ENCODE peak calls at places on chromosomes 16 and 17, in six cellular contexts. One of them, this sample, is unnamed.

GRCh38 chr17:28751600-28752366 is 8.0 kb downstream of the TRAF4 start:
- DNase-seq in AG10803: no peak
- DNase-seq in NCI-H1417: no peak
- DNase-seq in osteocyte: no peak
- DNase-seq in CD8-positive, alpha-beta memory T cell: no peak
- DNase-seq in hippocampal formation: no peak
- DNase-seq in this sample: no peak

GRCh38 chr16:28139530-28139929 is 72.2 kb downstream of the XPO6 start:
- DNase-seq in osteocyte: no peak
- DNase-seq in CD8-positive, alpha-beta memory T cell: no peak
- DNase-seq in AG10803: no peak
- DNase-seq in NCI-H1417: no peak
- DNase-seq in hippocampal formation: no peak
- DNase-seq in this sample: no peak

GRCh38 chr17:32943647-32944191 is 15.8 kb downstream of the TMEM98 start:
- DNase-seq in NCI-H1417: no peak
- DNase-seq in CD8-positive, alpha-beta memory T cell: no peak
- DNase-seq in osteocyte: no peak
- DNase-seq in hippocampal formation: no peak
- DNase-seq in AG10803: peak; percentile 99
- DNase-seq in this sample: no peak

GRCh38 chr16:86505185-86505898 is 5.0 kb upstream of the FOXF1 start:
- DNase-seq in osteocyte: no peak
- DNase-seq in NCI-H1417: no peak
- DNase-seq in hippocampal formation: no peak
- DNase-seq in AG10803: no peak
- DNase-seq in CD8-positive, alpha-beta memory T cell: no peak
- DNase-seq in this sample: no peak

GRCh38 chr17:76384987-76385891 is 830 bp downstream of the SPHK1 start:
- DNase-seq in osteocyte: no peak
- DNase-seq in AG10803: peak; percentile 69
- DNase-seq in CD8-positive, alpha-beta memory T cell: no peak
- DNase-seq in NCI-H1417: peak; percentile 60
- DNase-seq in hippocampal formation: no peak
- DNase-seq in this sample: peak; percentile 40

GRCh38 chr17:7309628-7310027 is 2.2 kb downstream of the EIF5A start:
- DNase-seq in hippocampal formation: no peak
- DNase-seq in CD8-positive, alpha-beta memory T cell: no peak
- DNase-seq in AG10803: no peak
- DNase-seq in NCI-H1417: peak; percentile 4
- DNase-seq in osteocyte: no peak
- DNase-seq in this sample: no peak

GRCh38 chr17:77723071-77723908 is 235.2 kb upstream of the TNRC6C start:
- DNase-seq in hippocampal formation: no peak
- DNase-seq in NCI-H1417: no peak
- DNase-seq in osteocyte: peak; percentile 76
- DNase-seq in AG10803: no peak
- DNase-seq in CD8-positive, alpha-beta memory T cell: no peak
- DNase-seq in this sample: no peak

GRCh38 chr17:31807846-31808245 is 51.2 kb downstream of the COPRS start:
- DNase-seq in osteocyte: no peak
- DNase-seq in hippocampal formation: no peak
- DNase-seq in AG10803: peak; percentile 60
- DNase-seq in NCI-H1417: no peak
- DNase-seq in CD8-positive, alpha-beta memory T cell: no peak
- DNase-seq in this sample: no peak

GRCh38 chr16:52546291-52546941 is 527 bp downstream of the TOX3 start:
- DNase-seq in osteocyte: no peak
- DNase-seq in CD8-positive, alpha-beta memory T cell: no peak
- DNase-seq in hippocampal formation: no peak
- DNase-seq in AG10803: no peak
- DNase-seq in NCI-H1417: peak; percentile 70
- DNase-seq in this sample: no peak

GRCh38 chr16:70434489-70435260 is 4.2 kb downstream of the ST3GAL2 start:
- DNase-seq in AG10803: no peak
- DNase-seq in CD8-positive, alpha-beta memory T cell: no peak
- DNase-seq in osteocyte: no peak
- DNase-seq in NCI-H1417: no peak
- DNase-seq in hippocampal formation: no peak
- DNase-seq in this sample: no peak

GRCh38 chr17:66665194-66665593 is 169.7 kb upstream of the CACNG5 start:
- DNase-seq in CD8-positive, alpha-beta memory T cell: no peak
- DNase-seq in osteocyte: no peak
- DNase-seq in hippocampal formation: no peak
- DNase-seq in AG10803: no peak
- DNase-seq in NCI-H1417: no peak
- DNase-seq in this sample: no peak

GRCh38 chr16:1414532-1415265 is at the start of gene UNKL:
- DNase-seq in CD8-positive, alpha-beta memory T cell: peak; percentile 90
- DNase-seq in AG10803: peak; percentile 52
- DNase-seq in osteocyte: no peak
- DNase-seq in hippocampal formation: peak; percentile 2
- DNase-seq in NCI-H1417: peak; percentile 63
- DNase-seq in this sample: peak; percentile 78

GRCh38 chr17:15261818-15262290 is 3.3 kb downstream of the PMP22 start:
- DNase-seq in NCI-H1417: no peak
- DNase-seq in hippocampal formation: peak; percentile 52
- DNase-seq in CD8-positive, alpha-beta memory T cell: no peak
- DNase-seq in osteocyte: no peak
- DNase-seq in AG10803: peak; percentile 44
- DNase-seq in this sample: no peak

GRCh38 chr17:74920679-74921044 is 2.4 kb downstream of the USH1G start:
- DNase-seq in AG10803: no peak
- DNase-seq in CD8-positive, alpha-beta memory T cell: no peak
- DNase-seq in NCI-H1417: peak; percentile 36
- DNase-seq in hippocampal formation: no peak
- DNase-seq in osteocyte: no peak
- DNase-seq in this sample: no peak

GRCh38 chr16:77353587-77354263 is 81.1 kb downstream of the ADAMTS18 start:
- DNase-seq in osteocyte: no peak
- DNase-seq in CD8-positive, alpha-beta memory T cell: no peak
- DNase-seq in NCI-H1417: peak; percentile 65
- DNase-seq in hippocampal formation: no peak
- DNase-seq in AG10803: no peak
- DNase-seq in this sample: no peak

GRCh38 chr16:58678716-58679115 is 5.9 kb downstream of the SLC38A7 start:
- DNase-seq in osteocyte: no peak
- DNase-seq in NCI-H1417: no peak
- DNase-seq in CD8-positive, alpha-beta memory T cell: no peak
- DNase-seq in AG10803: peak; percentile 50
- DNase-seq in hippocampal formation: peak; percentile 24
- DNase-seq in this sample: no peak

GRCh38 chr17:40107266-40107980 is 7.0 kb upstream of the NR1D1 start:
- DNase-seq in hippocampal formation: no peak
- DNase-seq in NCI-H1417: no peak
- DNase-seq in CD8-positive, alpha-beta memory T cell: peak; percentile 42
- DNase-seq in osteocyte: no peak
- DNase-seq in AG10803: peak; percentile 48
- DNase-seq in this sample: no peak

GRCh38 chr17:43599835-43600234 is 53.7 kb upstream of the ETV4 start:
- DNase-seq in hippocampal formation: no peak
- DNase-seq in NCI-H1417: no peak
- DNase-seq in AG10803: peak; percentile 90
- DNase-seq in CD8-positive, alpha-beta memory T cell: no peak
- DNase-seq in osteocyte: no peak
- DNase-seq in this sample: no peak

GRCh38 chr16:22318690-22319358 is 21.6 kb downstream of the POLR3E start:
- DNase-seq in CD8-positive, alpha-beta memory T cell: peak; percentile 74
- DNase-seq in osteocyte: peak; percentile 81
- DNase-seq in NCI-H1417: peak; percentile 20
- DNase-seq in AG10803: peak; percentile 40
- DNase-seq in hippocampal formation: no peak
- DNase-seq in this sample: peak; percentile 55

GRCh38 chr17:64641499-64641898 is 20.6 kb downstream of the SMURF2 start:
- DNase-seq in osteocyte: no peak
- DNase-seq in CD8-positive, alpha-beta memory T cell: no peak
- DNase-seq in hippocampal formation: no peak
- DNase-seq in NCI-H1417: no peak
- DNase-seq in AG10803: peak; percentile 96
- DNase-seq in this sample: no peak

GRCh38 chr16:26542198-26542597 is 524.5 kb upstream of the C16orf82 start:
- DNase-seq in NCI-H1417: no peak
- DNase-seq in osteocyte: no peak
- DNase-seq in CD8-positive, alpha-beta memory T cell: no peak
- DNase-seq in AG10803: no peak
- DNase-seq in hippocampal formation: no peak
- DNase-seq in this sample: no peak

This sample was measured in T follicular helper cell.